ENCODE peak calls at places on chromosomes 12 and 14, in nine cellular contexts. One of them, this sample, is unnamed. For H3K27me3, the result is how much of the 10 kb centered on the place peaks cover.

GRCh38 chr12:77724367-77724957 is 106.2 kb upstream of the NAV3 start:
- DNase-seq in neuronal stem cell: no peak
- DNase-seq in CD8-positive, alpha-beta memory T cell: no peak
- DNase-seq in AG04450: peak
- DNase-seq in pancreas: no peak
- DNase-seq in breast epithelium: no peak
- DNase-seq in heart right ventricle: no peak
- DNase-seq in MG63: no peak
- DNase-seq in mammary epithelial cell: peak
- DNase-seq in this sample: no peak

GRCh38 chr12:48862691-48863090 is 3.0 kb downstream of the RND1 start:
- DNase-seq in pancreas: no peak
- DNase-seq in MG63: no peak
- DNase-seq in neuronal stem cell: no peak
- DNase-seq in breast epithelium: no peak
- DNase-seq in AG04450: no peak
- DNase-seq in heart right ventricle: no peak
- DNase-seq in CD8-positive, alpha-beta memory T cell: no peak
- DNase-seq in mammary epithelial cell: no peak
- DNase-seq in this sample: no peak

GRCh38 chr12:91931110-91931509 is 214.5 kb downstream of the BTG1 start:
- DNase-seq in neuronal stem cell: no peak
- DNase-seq in breast epithelium: no peak
- DNase-seq in heart right ventricle: no peak
- DNase-seq in pancreas: no peak
- DNase-seq in CD8-positive, alpha-beta memory T cell: no peak
- DNase-seq in AG04450: no peak
- DNase-seq in MG63: peak
- DNase-seq in mammary epithelial cell: peak
- DNase-seq in this sample: no peak

GRCh38 chr12:27667540-27667939 is 28.7 kb upstream of the REP15 start:
- DNase-seq in heart right ventricle: no peak
- DNase-seq in CD8-positive, alpha-beta memory T cell: no peak
- DNase-seq in AG04450: no peak
- DNase-seq in pancreas: no peak
- DNase-seq in breast epithelium: no peak
- DNase-seq in mammary epithelial cell: peak
- DNase-seq in MG63: peak
- DNase-seq in neuronal stem cell: no peak
- DNase-seq in this sample: no peak

GRCh38 chr14:29085546-29085945 is 319.0 kb downstream of the FOXG1 start:
- DNase-seq in AG04450: no peak
- DNase-seq in neuronal stem cell: peak
- DNase-seq in MG63: no peak
- DNase-seq in heart right ventricle: no peak
- DNase-seq in mammary epithelial cell: no peak
- DNase-seq in pancreas: no peak
- DNase-seq in breast epithelium: no peak
- DNase-seq in CD8-positive, alpha-beta memory T cell: no peak
- DNase-seq in this sample: no peak

GRCh38 chr12:6383572-6384498 is at the start of gene LTBR:
- DNase-seq in AG04450: peak
- DNase-seq in pancreas: peak
- DNase-seq in MG63: peak
- DNase-seq in mammary epithelial cell: peak
- DNase-seq in heart right ventricle: peak
- DNase-seq in neuronal stem cell: no peak
- DNase-seq in breast epithelium: peak
- DNase-seq in CD8-positive, alpha-beta memory T cell: no peak
- DNase-seq in this sample: peak

GRCh38 chr14:101361044-101361443 is 200.3 kb upstream of the DIO3 start:
- DNase-seq in AG04450: no peak
- DNase-seq in pancreas: no peak
- DNase-seq in CD8-positive, alpha-beta memory T cell: no peak
- DNase-seq in heart right ventricle: no peak
- DNase-seq in breast epithelium: no peak
- DNase-seq in MG63: no peak
- DNase-seq in neuronal stem cell: no peak
- DNase-seq in mammary epithelial cell: no peak
- DNase-seq in this sample: no peak

GRCh38 chr12:115384391-115384790 is 700.4 kb upstream of the TBX3 start:
- DNase-seq in AG04450: no peak
- DNase-seq in neuronal stem cell: no peak
- DNase-seq in MG63: no peak
- DNase-seq in mammary epithelial cell: peak
- DNase-seq in CD8-positive, alpha-beta memory T cell: no peak
- DNase-seq in breast epithelium: no peak
- DNase-seq in heart right ventricle: no peak
- DNase-seq in pancreas: no peak
- DNase-seq in this sample: peak

GRCh38 chr12:65200007-65200665 is 30.8 kb downstream of the LEMD3 start:
- DNase-seq in mammary epithelial cell: no peak
- DNase-seq in pancreas: no peak
- DNase-seq in heart right ventricle: no peak
- DNase-seq in MG63: no peak
- DNase-seq in neuronal stem cell: no peak
- DNase-seq in AG04450: no peak
- DNase-seq in breast epithelium: no peak
- DNase-seq in CD8-positive, alpha-beta memory T cell: no peak
- DNase-seq in this sample: no peak

GRCh38 chr12:6312529-6313325 is 2.2 kb downstream of the PLEKHG6 start:
- DNase-seq in mammary epithelial cell: peak
- DNase-seq in breast epithelium: peak
- DNase-seq in AG04450: no peak
- DNase-seq in neuronal stem cell: no peak
- DNase-seq in MG63: peak
- DNase-seq in CD8-positive, alpha-beta memory T cell: no peak
- DNase-seq in pancreas: peak
- DNase-seq in heart right ventricle: no peak
- DNase-seq in this sample: peak

GRCh38 chr14:99732436-99733220 is 48.5 kb downstream of the CYP46A1 start:
- DNase-seq in heart right ventricle: no peak
- DNase-seq in neuronal stem cell: no peak
- DNase-seq in pancreas: peak
- DNase-seq in MG63: no peak
- DNase-seq in breast epithelium: peak
- DNase-seq in mammary epithelial cell: no peak
- DNase-seq in CD8-positive, alpha-beta memory T cell: no peak
- DNase-seq in AG04450: no peak
- DNase-seq in this sample: no peak

GRCh38 chr12:92560713-92561542 is 141.9 kb upstream of the PLEKHG7 start:
- DNase-seq in neuronal stem cell: no peak
- DNase-seq in mammary epithelial cell: no peak
- DNase-seq in heart right ventricle: no peak
- DNase-seq in MG63: no peak
- DNase-seq in breast epithelium: no peak
- DNase-seq in CD8-positive, alpha-beta memory T cell: no peak
- DNase-seq in AG04450: no peak
- DNase-seq in pancreas: no peak
- DNase-seq in this sample: no peak

GRCh38 chr12:62320054-62320453 is 59.9 kb downstream of the USP15 start:
- DNase-seq in AG04450: no peak
- DNase-seq in pancreas: no peak
- DNase-seq in MG63: no peak
- DNase-seq in mammary epithelial cell: no peak
- DNase-seq in heart right ventricle: no peak
- DNase-seq in neuronal stem cell: no peak
- DNase-seq in CD8-positive, alpha-beta memory T cell: no peak
- DNase-seq in breast epithelium: no peak
- DNase-seq in this sample: no peak
- H3K27me3 ChIP-seq in AG04450: under half
- H3K27me3 ChIP-seq in pancreas: under half
- H3K27me3 ChIP-seq in MG63: under half
- H3K27me3 ChIP-seq in mammary epithelial cell: under half
- H3K27me3 ChIP-seq in heart right ventricle: under half
- H3K27me3 ChIP-seq in neuronal stem cell: under half
- H3K27me3 ChIP-seq in CD8-positive, alpha-beta memory T cell: under half
- H3K27me3 ChIP-seq in breast epithelium: under half
- H3K27me3 ChIP-seq in this sample: under half

DNA sequence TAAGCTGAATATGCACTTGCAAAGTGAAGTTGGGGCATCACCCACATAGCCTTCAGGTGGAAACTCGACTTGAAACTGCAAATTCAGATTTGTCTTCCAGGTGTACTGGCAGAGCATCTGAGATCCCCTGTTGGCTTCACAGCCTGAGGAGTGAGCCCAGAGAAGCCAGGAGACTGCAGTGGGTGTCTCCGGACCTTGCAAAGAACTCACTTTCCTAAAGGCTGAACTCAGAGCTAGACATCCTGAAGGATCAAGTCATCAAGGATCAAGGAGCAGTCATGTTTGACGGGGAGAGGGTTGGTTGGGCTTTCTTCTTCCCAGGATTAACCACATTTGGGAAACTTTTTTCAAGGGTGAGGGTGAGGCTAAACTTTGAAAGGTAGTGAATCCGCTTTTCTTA is 9.1 kb upstream of the HOXC13 start:
- DNase-seq in breast epithelium: no peak
- DNase-seq in mammary epithelial cell: no peak
- DNase-seq in heart right ventricle: no peak
- DNase-seq in AG04450: no peak
- DNase-seq in pancreas: no peak
- DNase-seq in neuronal stem cell: no peak
- DNase-seq in MG63: no peak
- DNase-seq in CD8-positive, alpha-beta memory T cell: no peak
- DNase-seq in this sample: no peak
- H3K27me3 ChIP-seq in breast epithelium: half or more
- H3K27me3 ChIP-seq in mammary epithelial cell: under half
- H3K27me3 ChIP-seq in heart right ventricle: half or more
- H3K27me3 ChIP-seq in AG04450: half or more
- H3K27me3 ChIP-seq in pancreas: under half
- H3K27me3 ChIP-seq in neuronal stem cell: half or more
- H3K27me3 ChIP-seq in MG63: under half
- H3K27me3 ChIP-seq in CD8-positive, alpha-beta memory T cell: half or more
- H3K27me3 ChIP-seq in this sample: half or more

GRCh38 chr12:123951467-123951866 is 21.2 kb downstream of the CCDC92 start:
- DNase-seq in AG04450: no peak
- DNase-seq in neuronal stem cell: no peak
- DNase-seq in heart right ventricle: no peak
- DNase-seq in MG63: no peak
- DNase-seq in breast epithelium: no peak
- DNase-seq in pancreas: no peak
- DNase-seq in mammary epithelial cell: no peak
- DNase-seq in CD8-positive, alpha-beta memory T cell: no peak
- DNase-seq in this sample: no peak
- H3K27me3 ChIP-seq in AG04450: under half
- H3K27me3 ChIP-seq in neuronal stem cell: under half
- H3K27me3 ChIP-seq in heart right ventricle: under half
- H3K27me3 ChIP-seq in MG63: under half
- H3K27me3 ChIP-seq in breast epithelium: under half
- H3K27me3 ChIP-seq in pancreas: under half
- H3K27me3 ChIP-seq in mammary epithelial cell: under half
- H3K27me3 ChIP-seq in CD8-positive, alpha-beta memory T cell: under half
- H3K27me3 ChIP-seq in this sample: under half

GRCh38 chr12:100518376-100518775 is 44.7 kb downstream of the NR1H4 start:
- DNase-seq in neuronal stem cell: no peak
- DNase-seq in CD8-positive, alpha-beta memory T cell: no peak
- DNase-seq in heart right ventricle: no peak
- DNase-seq in MG63: no peak
- DNase-seq in mammary epithelial cell: no peak
- DNase-seq in pancreas: no peak
- DNase-seq in AG04450: no peak
- DNase-seq in breast epithelium: no peak
- DNase-seq in this sample: no peak
- H3K27me3 ChIP-seq in neuronal stem cell: under half
- H3K27me3 ChIP-seq in CD8-positive, alpha-beta memory T cell: under half
- H3K27me3 ChIP-seq in heart right ventricle: under half
- H3K27me3 ChIP-seq in MG63: under half
- H3K27me3 ChIP-seq in mammary epithelial cell: under half
- H3K27me3 ChIP-seq in pancreas: under half
- H3K27me3 ChIP-seq in AG04450: under half
- H3K27me3 ChIP-seq in breast epithelium: under half
- H3K27me3 ChIP-seq in this sample: under half

DNA sequence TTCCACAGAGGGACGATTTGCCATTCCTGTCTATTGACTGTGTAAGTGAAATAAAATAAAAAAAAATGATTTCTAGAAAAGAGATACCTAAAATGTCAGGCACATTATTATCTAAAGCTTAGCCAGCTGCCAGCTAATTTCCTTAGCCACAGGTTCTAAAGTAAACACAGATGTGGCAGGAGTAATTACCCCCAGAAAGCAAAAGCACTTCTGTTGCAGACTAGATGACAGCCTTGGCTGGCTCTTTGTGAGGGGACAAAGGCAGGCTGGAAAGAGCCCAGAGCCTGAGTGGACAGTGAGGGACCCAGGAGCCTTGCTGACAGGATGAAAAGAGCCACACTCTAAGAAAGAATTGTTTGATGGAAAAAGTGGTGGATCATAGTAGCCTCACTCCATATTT is 418.1 kb downstream of the LRIG3 start:
- DNase-seq in AG04450: no peak
- DNase-seq in breast epithelium: no peak
- DNase-seq in neuronal stem cell: peak
- DNase-seq in CD8-positive, alpha-beta memory T cell: no peak
- DNase-seq in MG63: no peak
- DNase-seq in mammary epithelial cell: no peak
- DNase-seq in heart right ventricle: no peak
- DNase-seq in pancreas: no peak
- DNase-seq in this sample: no peak
- H3K27me3 ChIP-seq in AG04450: under half
- H3K27me3 ChIP-seq in breast epithelium: under half
- H3K27me3 ChIP-seq in neuronal stem cell: under half
- H3K27me3 ChIP-seq in CD8-positive, alpha-beta memory T cell: under half
- H3K27me3 ChIP-seq in MG63: under half
- H3K27me3 ChIP-seq in mammary epithelial cell: under half
- H3K27me3 ChIP-seq in heart right ventricle: under half
- H3K27me3 ChIP-seq in pancreas: under half
- H3K27me3 ChIP-seq in this sample: under half

DNA sequence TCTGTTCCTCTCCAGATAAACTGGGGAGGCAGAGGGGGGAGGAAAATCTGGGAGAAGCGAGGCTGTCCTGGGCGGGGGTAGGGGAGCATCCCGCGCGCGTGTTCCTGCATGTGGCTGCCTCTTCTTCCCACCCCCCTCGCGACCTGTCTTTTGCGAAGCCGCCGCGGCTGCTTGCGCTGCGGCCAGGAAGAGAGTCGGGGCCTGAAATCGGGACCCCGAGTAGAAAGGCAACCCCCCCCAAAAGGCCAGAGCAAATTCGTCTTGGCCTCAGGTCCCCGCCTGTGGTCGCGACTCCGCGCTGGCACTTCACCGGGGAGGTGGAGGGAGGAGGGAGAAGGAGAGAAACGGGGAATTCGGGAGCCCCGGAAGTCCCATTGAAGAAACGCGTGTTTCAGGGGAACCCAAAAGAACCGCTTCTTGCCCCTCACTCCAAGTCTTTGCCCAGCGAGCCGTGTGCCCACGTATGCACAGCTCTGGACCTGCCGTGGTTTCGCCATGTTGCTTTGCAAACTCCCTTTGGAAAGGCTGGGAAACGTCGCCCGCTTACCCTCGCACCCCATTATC is 916 bp downstream of the CCND2 start:
- DNase-seq in mammary epithelial cell: peak
- DNase-seq in heart right ventricle: peak
- DNase-seq in CD8-positive, alpha-beta memory T cell: peak
- DNase-seq in neuronal stem cell: no peak
- DNase-seq in breast epithelium: no peak
- DNase-seq in pancreas: peak
- DNase-seq in AG04450: no peak
- DNase-seq in MG63: no peak
- DNase-seq in this sample: no peak
- H3K27me3 ChIP-seq in mammary epithelial cell: under half
- H3K27me3 ChIP-seq in heart right ventricle: under half
- H3K27me3 ChIP-seq in CD8-positive, alpha-beta memory T cell: under half
- H3K27me3 ChIP-seq in neuronal stem cell: under half
- H3K27me3 ChIP-seq in breast epithelium: under half
- H3K27me3 ChIP-seq in pancreas: under half
- H3K27me3 ChIP-seq in AG04450: half or more
- H3K27me3 ChIP-seq in MG63: half or more
- H3K27me3 ChIP-seq in this sample: under half